ENCODE peak calls at places on chromosome 5, in five cellular contexts. One of them, this sample, is unnamed.

GRCh38 chr5:86613459-86613858 is 4.3 kb upstream of the COX7C start:
- DNase-seq in neural progenitor cell: no peak
- DNase-seq in RWPE1: peak
- DNase-seq in heart left ventricle: no peak
- DNase-seq in small intestine: no peak
- DNase-seq in this sample: no peak

GRCh38 chr5:81189875-81190467 is 43.2 kb upstream of the CKMT2 start:
- DNase-seq in neural progenitor cell: no peak
- DNase-seq in RWPE1: no peak
- DNase-seq in heart left ventricle: peak
- DNase-seq in small intestine: no peak
- DNase-seq in this sample: no peak

GRCh38 chr5:166517976-166518375 is 1773.5 kb upstream of the WWC1 start:
- DNase-seq in neural progenitor cell: no peak
- DNase-seq in RWPE1: no peak
- DNase-seq in heart left ventricle: no peak
- DNase-seq in small intestine: no peak
- DNase-seq in this sample: no peak

GRCh38 chr5:92969781-92970237 is 611.2 kb downstream of the NR2F1-AS1 start:
- DNase-seq in neural progenitor cell: no peak
- DNase-seq in RWPE1: no peak
- DNase-seq in heart left ventricle: no peak
- DNase-seq in small intestine: no peak
- DNase-seq in this sample: no peak

GRCh38 chr5:43400082-43400481 is 12.1 kb downstream of the CCL28 start:
- DNase-seq in neural progenitor cell: no peak
- DNase-seq in RWPE1: no peak
- DNase-seq in heart left ventricle: no peak
- DNase-seq in small intestine: no peak
- DNase-seq in this sample: no peak

GRCh38 chr5:1319436-1320343 is 24.8 kb upstream of the TERT start:
- DNase-seq in neural progenitor cell: no peak
- DNase-seq in RWPE1: no peak
- DNase-seq in heart left ventricle: no peak
- DNase-seq in small intestine: no peak
- DNase-seq in this sample: no peak

GRCh38 chr5:9094582-9094981 is 451.3 kb downstream of the SEMA5A start:
- DNase-seq in neural progenitor cell: no peak
- DNase-seq in RWPE1: no peak
- DNase-seq in heart left ventricle: no peak
- DNase-seq in small intestine: no peak
- DNase-seq in this sample: no peak

GRCh38 chr5:146329697-146330096 is 8.9 kb upstream of the POU4F3 start:
- DNase-seq in neural progenitor cell: no peak
- DNase-seq in RWPE1: no peak
- DNase-seq in heart left ventricle: no peak
- DNase-seq in small intestine: no peak
- DNase-seq in this sample: no peak

GRCh38 chr5:78591227-78591626 is 57.3 kb downstream of the LHFPL2 start:
- DNase-seq in neural progenitor cell: no peak
- DNase-seq in RWPE1: peak
- DNase-seq in heart left ventricle: no peak
- DNase-seq in small intestine: no peak
- DNase-seq in this sample: peak

GRCh38 chr5:172410160-172410559 is 44.2 kb downstream of the SH3PXD2B start:
- DNase-seq in neural progenitor cell: no peak
- DNase-seq in RWPE1: no peak
- DNase-seq in heart left ventricle: no peak
- DNase-seq in small intestine: no peak
- DNase-seq in this sample: no peak

GRCh38 chr5:138944527-138945322 is 69.6 kb upstream of the LRRTM2 start:
- DNase-seq in neural progenitor cell: no peak
- DNase-seq in RWPE1: peak
- DNase-seq in heart left ventricle: peak
- DNase-seq in small intestine: no peak
- DNase-seq in this sample: no peak

GRCh38 chr5:169071-169727 is 22.1 kb upstream of the LRRC14B start:
- DNase-seq in neural progenitor cell: no peak
- DNase-seq in RWPE1: no peak
- DNase-seq in heart left ventricle: peak
- DNase-seq in small intestine: no peak
- DNase-seq in this sample: no peak

GRCh38 chr5:143913008-143913752 is 101.2 kb downstream of the HMHB1 start:
- DNase-seq in neural progenitor cell: no peak
- DNase-seq in RWPE1: peak
- DNase-seq in heart left ventricle: no peak
- DNase-seq in small intestine: no peak
- DNase-seq in this sample: peak

GRCh38 chr5:14685757-14686156 is 21.2 kb downstream of the OTULIN start:
- DNase-seq in neural progenitor cell: peak
- DNase-seq in RWPE1: peak
- DNase-seq in heart left ventricle: no peak
- DNase-seq in small intestine: peak
- DNase-seq in this sample: no peak

GRCh38 chr5:9054821-9055589 is 490.9 kb downstream of the SEMA5A start:
- DNase-seq in neural progenitor cell: no peak
- DNase-seq in RWPE1: peak
- DNase-seq in heart left ventricle: no peak
- DNase-seq in small intestine: no peak
- DNase-seq in this sample: peak

GRCh38 chr5:180801596-180802324 is 846 bp downstream of the MGAT1 start:
- DNase-seq in neural progenitor cell: no peak
- DNase-seq in RWPE1: no peak
- DNase-seq in heart left ventricle: peak
- DNase-seq in small intestine: no peak
- DNase-seq in this sample: no peak

GRCh38 chr5:135009736-135010501 is 24.1 kb downstream of the PITX1 start:
- DNase-seq in neural progenitor cell: no peak
- DNase-seq in RWPE1: no peak
- DNase-seq in heart left ventricle: no peak
- DNase-seq in small intestine: no peak
- DNase-seq in this sample: no peak

GRCh38 chr5:145689235-145689634 is 145.9 kb downstream of the PRELID2 start:
- DNase-seq in neural progenitor cell: no peak
- DNase-seq in RWPE1: no peak
- DNase-seq in heart left ventricle: no peak
- DNase-seq in small intestine: no peak
- DNase-seq in this sample: no peak

GRCh38 chr5:137359941-137360340 is 139.2 kb downstream of the SPOCK1 start:
- DNase-seq in neural progenitor cell: no peak
- DNase-seq in RWPE1: no peak
- DNase-seq in heart left ventricle: no peak
- DNase-seq in small intestine: no peak
- DNase-seq in this sample: no peak

GRCh38 chr5:1007681-1008450 is 736 bp upstream of the NKD2 start:
- DNase-seq in neural progenitor cell: no peak
- DNase-seq in RWPE1: no peak
- DNase-seq in heart left ventricle: peak
- DNase-seq in small intestine: peak
- DNase-seq in this sample: no peak

GRCh38 chr5:145429170-145429569 is 406.0 kb downstream of the PRELID2 start:
- DNase-seq in neural progenitor cell: no peak
- DNase-seq in RWPE1: no peak
- DNase-seq in heart left ventricle: no peak
- DNase-seq in small intestine: no peak
- DNase-seq in this sample: no peak

GRCh38 chr5:16597946-16598694 is 18.7 kb downstream of the RETREG1 start:
- DNase-seq in neural progenitor cell: no peak
- DNase-seq in RWPE1: no peak
- DNase-seq in heart left ventricle: no peak
- DNase-seq in small intestine: no peak
- DNase-seq in this sample: no peak

GRCh38 chr5:176614805-176615478 is 5.0 kb upstream of the GPRIN1 start:
- DNase-seq in neural progenitor cell: no peak
- DNase-seq in RWPE1: peak
- DNase-seq in heart left ventricle: no peak
- DNase-seq in small intestine: no peak
- DNase-seq in this sample: no peak

GRCh38 chr5:14211818-14212799 is 69.0 kb downstream of the TRIO start:
- DNase-seq in neural progenitor cell: no peak
- DNase-seq in RWPE1: no peak
- DNase-seq in heart left ventricle: no peak
- DNase-seq in small intestine: no peak
- DNase-seq in this sample: no peak

GRCh38 chr5:133635051-133635450 is 22.7 kb upstream of the FSTL4 start:
- DNase-seq in neural progenitor cell: no peak
- DNase-seq in RWPE1: peak
- DNase-seq in heart left ventricle: no peak
- DNase-seq in small intestine: no peak
- DNase-seq in this sample: peak

GRCh38 chr5:14293279-14293678 is 150.1 kb downstream of the TRIO start:
- DNase-seq in neural progenitor cell: no peak
- DNase-seq in RWPE1: no peak
- DNase-seq in heart left ventricle: peak
- DNase-seq in small intestine: no peak
- DNase-seq in this sample: no peak

GRCh38 chr5:73381587-73382411 is 66.8 kb downstream of the FOXD1 start:
- DNase-seq in neural progenitor cell: no peak
- DNase-seq in RWPE1: no peak
- DNase-seq in heart left ventricle: no peak
- DNase-seq in small intestine: no peak
- DNase-seq in this sample: no peak

GRCh38 chr5:33275391-33275790 is 165.4 kb upstream of the TARS1 start:
- DNase-seq in neural progenitor cell: no peak
- DNase-seq in RWPE1: no peak
- DNase-seq in heart left ventricle: no peak
- DNase-seq in small intestine: no peak
- DNase-seq in this sample: no peak

GRCh38 chr5:36878421-36879088 is 2.0 kb downstream of the NIPBL start:
- DNase-seq in neural progenitor cell: peak
- DNase-seq in RWPE1: peak
- DNase-seq in heart left ventricle: no peak
- DNase-seq in small intestine: peak
- DNase-seq in this sample: no peak

GRCh38 chr5:124605516-124605915 is 140.9 kb downstream of the ZNF608 start:
- DNase-seq in neural progenitor cell: peak
- DNase-seq in RWPE1: no peak
- DNase-seq in heart left ventricle: peak
- DNase-seq in small intestine: no peak
- DNase-seq in this sample: no peak

GRCh38 chr5:143311428-143311827 is 92.1 kb downstream of the NR3C1 start:
- DNase-seq in neural progenitor cell: no peak
- DNase-seq in RWPE1: peak
- DNase-seq in heart left ventricle: no peak
- DNase-seq in small intestine: no peak
- DNase-seq in this sample: peak

GRCh38 chr5:14659821-14660607 is 4.5 kb upstream of the OTULIN start:
- DNase-seq in neural progenitor cell: no peak
- DNase-seq in RWPE1: peak
- DNase-seq in heart left ventricle: no peak
- DNase-seq in small intestine: no peak
- DNase-seq in this sample: peak

GRCh38 chr5:33198816-33199215 is 241.9 kb upstream of the TARS1 start:
- DNase-seq in neural progenitor cell: no peak
- DNase-seq in RWPE1: no peak
- DNase-seq in heart left ventricle: no peak
- DNase-seq in small intestine: no peak
- DNase-seq in this sample: no peak

GRCh38 chr5:127359502-127359901 is 68.9 kb downstream of the MEGF10 start:
- DNase-seq in neural progenitor cell: no peak
- DNase-seq in RWPE1: no peak
- DNase-seq in heart left ventricle: no peak
- DNase-seq in small intestine: peak
- DNase-seq in this sample: no peak

GRCh38 chr5:82405166-82405565 is 127.0 kb upstream of the RPS23 start:
- DNase-seq in neural progenitor cell: no peak
- DNase-seq in RWPE1: peak
- DNase-seq in heart left ventricle: no peak
- DNase-seq in small intestine: no peak
- DNase-seq in this sample: peak

GRCh38 chr5:82404382-82404945 is 126.3 kb upstream of the RPS23 start:
- DNase-seq in neural progenitor cell: no peak
- DNase-seq in RWPE1: no peak
- DNase-seq in heart left ventricle: no peak
- DNase-seq in small intestine: no peak
- DNase-seq in this sample: no peak

GRCh38 chr5:82403724-82404123 is 125.6 kb upstream of the RPS23 start:
- DNase-seq in neural progenitor cell: no peak
- DNase-seq in RWPE1: no peak
- DNase-seq in heart left ventricle: no peak
- DNase-seq in small intestine: no peak
- DNase-seq in this sample: no peak

GRCh38 chr5:82406200-82406773 is 128.1 kb upstream of the RPS23 start:
- DNase-seq in neural progenitor cell: no peak
- DNase-seq in RWPE1: peak
- DNase-seq in heart left ventricle: no peak
- DNase-seq in small intestine: no peak
- DNase-seq in this sample: peak

GRCh38 chr5:82405618-82406199 is 127.6 kb upstream of the RPS23 start:
- DNase-seq in neural progenitor cell: no peak
- DNase-seq in RWPE1: peak
- DNase-seq in heart left ventricle: no peak
- DNase-seq in small intestine: no peak
- DNase-seq in this sample: peak
- H3K27ac ChIP-seq in neural progenitor cell: no peak
- H3K27ac ChIP-seq in RWPE1: peak
- H3K27ac ChIP-seq in heart left ventricle: no peak
- H3K27ac ChIP-seq in small intestine: no peak
- H3K27ac ChIP-seq in this sample: peak

GRCh38 chr5:141135030-141135717 is at the start of gene PCDHB5:
- DNase-seq in neural progenitor cell: peak
- DNase-seq in RWPE1: no peak
- DNase-seq in heart left ventricle: no peak
- DNase-seq in small intestine: no peak
- DNase-seq in this sample: no peak
- H3K27ac ChIP-seq in neural progenitor cell: no peak
- H3K27ac ChIP-seq in RWPE1: no peak
- H3K27ac ChIP-seq in heart left ventricle: peak
- H3K27ac ChIP-seq in small intestine: no peak
- H3K27ac ChIP-seq in this sample: no peak

GRCh38 chr5:149996186-149996890 is 4.1 kb downstream of the TIGD6 start:
- DNase-seq in neural progenitor cell: no peak
- DNase-seq in RWPE1: no peak
- DNase-seq in heart left ventricle: no peak
- DNase-seq in small intestine: no peak
- DNase-seq in this sample: no peak
- H3K27ac ChIP-seq in neural progenitor cell: no peak
- H3K27ac ChIP-seq in RWPE1: no peak
- H3K27ac ChIP-seq in heart left ventricle: no peak
- H3K27ac ChIP-seq in small intestine: no peak
- H3K27ac ChIP-seq in this sample: no peak

GRCh38 chr5:53649352-53649751 is 88.9 kb downstream of the NDUFS4 start:
- DNase-seq in neural progenitor cell: no peak
- DNase-seq in RWPE1: no peak
- DNase-seq in heart left ventricle: no peak
- DNase-seq in small intestine: no peak
- DNase-seq in this sample: no peak

GRCh38 chr5:53643445-53643844 is 83.0 kb downstream of the NDUFS4 start:
- DNase-seq in neural progenitor cell: peak
- DNase-seq in RWPE1: no peak
- DNase-seq in heart left ventricle: no peak
- DNase-seq in small intestine: no peak
- DNase-seq in this sample: no peak

GRCh38 chr5:53645581-53645980 is 85.1 kb downstream of the NDUFS4 start:
- DNase-seq in neural progenitor cell: no peak
- DNase-seq in RWPE1: no peak
- DNase-seq in heart left ventricle: no peak
- DNase-seq in small intestine: no peak
- DNase-seq in this sample: no peak

GRCh38 chr5:53642006-53642405 is 81.6 kb downstream of the NDUFS4 start:
- DNase-seq in neural progenitor cell: peak
- DNase-seq in RWPE1: peak
- DNase-seq in heart left ventricle: no peak
- DNase-seq in small intestine: peak
- DNase-seq in this sample: no peak

GRCh38 chr5:53645078-53645477 is 84.6 kb downstream of the NDUFS4 start:
- DNase-seq in neural progenitor cell: no peak
- DNase-seq in RWPE1: no peak
- DNase-seq in heart left ventricle: no peak
- DNase-seq in small intestine: no peak
- DNase-seq in this sample: no peak
- H3K27ac ChIP-seq in neural progenitor cell: no peak
- H3K27ac ChIP-seq in RWPE1: no peak
- H3K27ac ChIP-seq in heart left ventricle: no peak
- H3K27ac ChIP-seq in small intestine: no peak
- H3K27ac ChIP-seq in this sample: no peak

This sample was measured in epithelial cell of prostate.